ENCODE peak calls at places on chromosomes 11 and 22, in eight cellular contexts. I is activated CD8-positive, alpha-beta memory T cell treated with anti-CD3 and anti-CD28 coated beads, Interleukin-2, amount 50 U/mL, for 48 hours; H is fibroblast of pulmonary artery; E is activated T-cell treated with anti-CD3 and anti-CD28 coated beads, Interleukin-2, amount 50 U/mL, for 72 hours; Y is activated CD4-positive, alpha-beta T cell treated with anti-CD3 and anti-CD28 coated beads, Interleukin-2, amount 50 U/mL, for 24 hours; B is progenitor cell of endocrine pancreas; C is NCI-H446 treated with DMSO at 0.1 percent for 48 hours; P is mucosa of descending colon. U is an unnamed sample.

GRCh38 chr22:50186789-50187523 is 1.2 kb downstream of the TRABD start:
- DNase-seq in H (peak), Y (no peak), B (no peak), P (peak), C (no peak), I (no peak), E (no peak), U (no peak)

GRCh38 chr11:125593113-125593761 is 585 bp downstream of the STT3A start:
- DNase-seq in C (no peak), E (no peak), H (peak), P (peak), I (no peak), B (no peak), Y (no peak), U (no peak)

GRCh38 chr22:27768027-27768640 is 33.4 kb downstream of the MN1 start:
- DNase-seq in C (no peak), H (no peak), B (no peak), P (no peak), I (no peak), Y (no peak), E (no peak), U (no peak)

GRCh38 chr11:29306527-29306926 is 710.3 kb downstream of the KCNA4 start:
- DNase-seq in Y (no peak), H (peak), P (no peak), B (no peak), E (no peak), I (no peak), C (no peak), U (no peak)

GRCh38 chr11:110159491-110159890 is 66.3 kb downstream of the ZC3H12C start:
- DNase-seq in H (no peak), C (no peak), B (no peak), P (no peak), E (no peak), Y (no peak), I (no peak), U (no peak)

GRCh38 chr22:21796863-21797262 is 61.3 kb upstream of the YPEL1 start:
- DNase-seq in P (peak), E (no peak), Y (no peak), C (no peak), I (no peak), H (no peak), B (no peak), U (no peak)

GRCh38 chr22:23029521-23030228 is 40.6 kb upstream of the GNAZ start:
- DNase-seq in E (no peak), C (no peak), Y (no peak), B (no peak), H (no peak), P (no peak), I (no peak), U (no peak)

GRCh38 chr11:77046060-77046501 is 11.9 kb downstream of the B3GNT6 start:
- DNase-seq in C (no peak), P (peak), I (peak), H (peak), Y (peak), E (peak), B (peak), U (peak)

GRCh38 chr11:19954899-19955298 is 205.4 kb downstream of the DBX1 start:
- DNase-seq in E (no peak), I (no peak), P (no peak), Y (no peak), H (peak), B (no peak), C (no peak), U (no peak)

GRCh38 chr11:91850533-91851305 is 373.9 kb upstream of the FAT3 start:
- DNase-seq in Y (no peak), E (no peak), C (no peak), B (no peak), P (no peak), I (no peak), H (no peak), U (no peak)

GRCh38 chr11:69460540-69461257 is 20.8 kb upstream of the LINC01488 start:
- DNase-seq in H (peak), I (no peak), P (no peak), B (no peak), E (no peak), Y (no peak), C (no peak), U (no peak)

GRCh38 chr11:20565236-20565635 is 34.2 kb upstream of the SLC6A5 start:
- DNase-seq in H (no peak), I (no peak), B (no peak), Y (no peak), E (no peak), C (no peak), P (no peak), U (no peak)

U was measured in GM13977.